ENCODE peak calls at places on chromosomes 4 and X, in four cellular contexts. C is IMR-90, Y is midbrain, O is stromal cell of bone marrow. E is an unnamed sample.

GRCh38 chrX:120452131-120452530 is 17.0 kb downstream of the LAMP2 start:
- DNase-seq in C (peak; percentile 26), Y (peak; percentile 46), O (no peak), E (no peak)

GRCh38 chrX:107659768-107660167 is 31.5 kb downstream of the PRPS1 start:
- DNase-seq in C (peak; percentile 64), O (no peak), Y (peak; percentile 19), E (no peak)

GRCh38 chr4:156889616-156890594 is 81.7 kb downstream of the PDGFC start:
- DNase-seq in C (peak; percentile 83), Y (no peak), O (peak; percentile 74), E (no peak)

GRCh38 chr4:159103406-159104131 is 690 bp downstream of the RAPGEF2 start:
- DNase-seq in C (peak; percentile 23), O (peak; percentile 15), Y (peak; percentile 54), E (peak; percentile 9)

GRCh38 chr4:173530326-173531062 is 465 bp upstream of the HAND2 start:
- DNase-seq in O (no peak), C (no peak), Y (no peak), E (no peak)

GRCh38 chr4:158809611-158810486 is 41.0 kb downstream of the FNIP2 start:
- DNase-seq in O (peak; percentile 81), Y (peak; percentile 17), C (peak; percentile 90), E (peak; percentile 36)

GRCh38 chr4:169282429-169283113 is 11.8 kb upstream of the SH3RF1 start:
- DNase-seq in O (no peak), Y (no peak), C (peak; percentile 78), E (no peak)

GRCh38 chr4:158056689-158057245 is 116.1 kb downstream of the GASK1B start:
- DNase-seq in C (no peak), O (no peak), Y (no peak), E (no peak)

GRCh38 chr4:14867847-14868246 is 134.4 kb upstream of the CPEB2 start:
- DNase-seq in Y (no peak), O (no peak), C (no peak), E (no peak)

GRCh38 chr4:112284662-112285411 is 867 bp downstream of the TIFA start:
- DNase-seq in C (peak; percentile 24), O (no peak), Y (peak; percentile 25), E (no peak)

GRCh38 chr4:168562021-168562691 is 65.3 kb downstream of the PALLD start:
- DNase-seq in O (no peak), C (peak; percentile 64), Y (no peak), E (no peak)

GRCh38 chr4:176034498-176034897 is 31.1 kb upstream of the WDR17 start:
- DNase-seq in Y (peak; percentile 59), O (peak; percentile 22), C (peak; percentile 55), E (no peak)

GRCh38 chr4:174690665-174691064 is 138.4 kb downstream of the GLRA3 start:
- DNase-seq in O (no peak), Y (no peak), C (no peak), E (no peak)

GRCh38 chrX:154824638-154825037 is 9.8 kb downstream of the SMIM9 start:
- DNase-seq in C (no peak), Y (no peak), O (no peak), E (no peak)

GRCh38 chr4:156767911-156768415 is 203.6 kb downstream of the PDGFC start:
- DNase-seq in Y (peak; percentile 33), O (no peak), C (no peak), E (no peak)

GRCh38 chr4:39750216-39750615 is 52.3 kb downstream of the UBE2K start:
- DNase-seq in O (no peak), C (no peak), Y (no peak), E (no peak)

GRCh38 chr4:101200561-101200960 is 146.8 kb downstream of the PPP3CA start:
- DNase-seq in Y (no peak), C (peak; percentile 98), O (peak; percentile 95), E (no peak)

E was measured in GM18507.